ENCODE peak calls at places on chromosomes 6 and 20, in seven cellular contexts. One of them, this sample, is unnamed.

GRCh38 chr6:108720798-108721197 is 127.4 kb upstream of the ARMC2 start:
- DNase-seq in HTR-8/SVneo: no peak
- DNase-seq in EH: no peak
- DNase-seq in NCI-H1092 treated with DMSO at 0.1 percent for 48 hours: no peak
- DNase-seq in D341Med: no peak
- DNase-seq in anterior cingulate cortex: no peak
- DNase-seq in psoas muscle: no peak
- DNase-seq in this sample: no peak

GRCh38 chr6:42742116-42742894 is 3.6 kb downstream of the TBCC start:
- DNase-seq in NCI-H1092 treated with DMSO at 0.1 percent for 48 hours: peak
- DNase-seq in psoas muscle: no peak
- DNase-seq in EH: peak
- DNase-seq in HTR-8/SVneo: peak
- DNase-seq in D341Med: peak
- DNase-seq in anterior cingulate cortex: no peak
- DNase-seq in this sample: peak

GRCh38 chr6:28542440-28543293 is 17.0 kb downstream of the GPX5 start:
- DNase-seq in anterior cingulate cortex: no peak
- DNase-seq in psoas muscle: no peak
- DNase-seq in HTR-8/SVneo: peak
- DNase-seq in EH: peak
- DNase-seq in NCI-H1092 treated with DMSO at 0.1 percent for 48 hours: peak
- DNase-seq in D341Med: peak
- DNase-seq in this sample: peak

GRCh38 chr6:157946865-157947532 is 34.7 kb upstream of the SYNJ2 start:
- DNase-seq in HTR-8/SVneo: peak
- DNase-seq in D341Med: peak
- DNase-seq in psoas muscle: no peak
- DNase-seq in NCI-H1092 treated with DMSO at 0.1 percent for 48 hours: peak
- DNase-seq in anterior cingulate cortex: peak
- DNase-seq in EH: peak
- DNase-seq in this sample: peak

GRCh38 chr20:35845561-35845960 is 73.7 kb downstream of the PHF20 start:
- DNase-seq in NCI-H1092 treated with DMSO at 0.1 percent for 48 hours: no peak
- DNase-seq in D341Med: no peak
- DNase-seq in HTR-8/SVneo: no peak
- DNase-seq in EH: peak
- DNase-seq in anterior cingulate cortex: no peak
- DNase-seq in psoas muscle: no peak
- DNase-seq in this sample: no peak

GRCh38 chr6:138088307-138088744 is 18.9 kb downstream of the PERP start:
- DNase-seq in HTR-8/SVneo: peak
- DNase-seq in psoas muscle: no peak
- DNase-seq in NCI-H1092 treated with DMSO at 0.1 percent for 48 hours: no peak
- DNase-seq in EH: peak
- DNase-seq in D341Med: no peak
- DNase-seq in anterior cingulate cortex: no peak
- DNase-seq in this sample: no peak

GRCh38 chr6:13624871-13625288 is 9.7 kb downstream of the NOL7 start:
- DNase-seq in D341Med: peak
- DNase-seq in EH: peak
- DNase-seq in NCI-H1092 treated with DMSO at 0.1 percent for 48 hours: no peak
- DNase-seq in anterior cingulate cortex: no peak
- DNase-seq in psoas muscle: no peak
- DNase-seq in HTR-8/SVneo: peak
- DNase-seq in this sample: peak

GRCh38 chr6:43945778-43946100 is 175.7 kb downstream of the VEGFA start:
- DNase-seq in EH: peak
- DNase-seq in HTR-8/SVneo: no peak
- DNase-seq in anterior cingulate cortex: no peak
- DNase-seq in NCI-H1092 treated with DMSO at 0.1 percent for 48 hours: no peak
- DNase-seq in D341Med: no peak
- DNase-seq in psoas muscle: no peak
- DNase-seq in this sample: no peak

GRCh38 chr6:147167009-147167408 is 37.2 kb upstream of the STXBP5 start:
- DNase-seq in NCI-H1092 treated with DMSO at 0.1 percent for 48 hours: no peak
- DNase-seq in EH: peak
- DNase-seq in anterior cingulate cortex: no peak
- DNase-seq in psoas muscle: no peak
- DNase-seq in HTR-8/SVneo: no peak
- DNase-seq in D341Med: no peak
- DNase-seq in this sample: no peak

GRCh38 chr20:20832715-20833114 is 120.3 kb upstream of the RALGAPA2 start:
- DNase-seq in anterior cingulate cortex: no peak
- DNase-seq in NCI-H1092 treated with DMSO at 0.1 percent for 48 hours: no peak
- DNase-seq in D341Med: no peak
- DNase-seq in psoas muscle: no peak
- DNase-seq in HTR-8/SVneo: no peak
- DNase-seq in EH: no peak
- DNase-seq in this sample: no peak

GRCh38 chr6:139708342-139709199 is 334.1 kb upstream of the CITED2 start:
- DNase-seq in HTR-8/SVneo: peak
- DNase-seq in NCI-H1092 treated with DMSO at 0.1 percent for 48 hours: no peak
- DNase-seq in EH: peak
- DNase-seq in anterior cingulate cortex: no peak
- DNase-seq in psoas muscle: no peak
- DNase-seq in D341Med: no peak
- DNase-seq in this sample: no peak

This sample was measured in NCI-H82.